ENCODE peak calls at places on chromosome 1, in eight cellular contexts. Q is astrocyte of the cerebellum, B is AG20443, T is lung microvascular endothelial cell, W is NCI-H1694 treated with DMSO at 0.1 percent for 48 hours, U is mucosa of descending colon, H is NCI-H1417, S is HS-5. O is an unnamed sample.

GRCh38 chr1:103218821-103219220 is 110.5 kb upstream of the COL11A1 start:
- DNase-seq in Q (no peak), B (no peak), T (no peak), W (no peak), U (no peak), H (no peak), S (no peak), O (no peak)

GRCh38 chr1:975896-976683 is 5.8 kb downstream of the PERM1 start:
- DNase-seq in Q (no peak), B (peak), T (no peak), W (no peak), U (peak), H (peak), S (no peak), O (peak)

GRCh38 chr1:101239095-101240040 is 2.5 kb downstream of the S1PR1 start:
- DNase-seq in Q (no peak), B (no peak), T (peak), W (no peak), U (no peak), H (no peak), S (no peak), O (no peak)

GRCh38 chr1:205576805-205577761 is 54.7 kb downstream of the ELK4 start:
- DNase-seq in Q (no peak), B (no peak), T (peak), W (no peak), U (peak), H (no peak), S (no peak), O (no peak)

GRCh38 chr1:219716611-219717114 is 103.8 kb upstream of the ZC3H11B start:
- DNase-seq in Q (no peak), B (no peak), T (no peak), W (no peak), U (no peak), H (no peak), S (no peak), O (no peak)

GRCh38 chr1:19505694-19506457 is 20.5 kb upstream of the CAPZB start:
- DNase-seq in Q (no peak), B (no peak), T (no peak), W (no peak), U (no peak), H (no peak), S (no peak), O (no peak)

GRCh38 chr1:57431400-57431799 is 7.5 kb upstream of the DAB1 start:
- DNase-seq in Q (no peak), B (no peak), T (no peak), W (no peak), U (no peak), H (peak), S (no peak), O (no peak)

GRCh38 chr1:58457023-58457635 is 89.4 kb downstream of the OMA1 start:
- DNase-seq in Q (no peak), B (no peak), T (no peak), W (no peak), U (no peak), H (no peak), S (no peak), O (no peak)

GRCh38 chr1:41480204-41481108 is 4.0 kb downstream of the EDN2 start:
- DNase-seq in Q (no peak), B (no peak), T (no peak), W (no peak), U (peak), H (no peak), S (no peak), O (no peak)

GRCh38 chr1:178606839-178607238 is 93.9 kb downstream of the TEX35 start:
- DNase-seq in Q (no peak), B (no peak), T (no peak), W (no peak), U (no peak), H (no peak), S (no peak), O (no peak)

GRCh38 chr1:15633756-15634420 is 16.6 kb downstream of the DDI2 start:
- DNase-seq in Q (no peak), B (no peak), T (no peak), W (no peak), U (no peak), H (no peak), S (no peak), O (no peak)

O was measured in A673.